ENCODE peak calls at places on chromosomes 5 and 9, in five cellular contexts. G is A549, X is K562, W is WTC11, R is GM12878. F is an unnamed sample.

GRCh38 chr9:91273853-91274552 is 87.7 kb downstream of the AUH start:
- DNase-seq in G (no peak), X (peak), R (no peak), W (no peak), F (peak)

GRCh38 chr9:71638627-71639026 is 129.7 kb downstream of the CEMIP2 start:
- DNase-seq in W (no peak), G (no peak), X (peak), R (no peak), F (no peak)

GRCh38 chr5:157491471-157491870 is 31.5 kb downstream of the NIPAL4 start:
- DNase-seq in R (no peak), X (no peak), W (no peak), G (no peak), F (no peak)

GRCh38 chr9:122118343-122119165 is 25.4 kb upstream of the TTLL11 start:
- DNase-seq in R (no peak), G (no peak), X (no peak), W (no peak), F (no peak)

GRCh38 chr5:135739383-135739961 is 95.0 kb upstream of the SLC25A48 start:
- DNase-seq in G (no peak), X (no peak), R (no peak), W (no peak), F (no peak)

GRCh38 chr5:173831196-173831914 is 56.8 kb upstream of the CPEB4 start:
- DNase-seq in R (no peak), X (peak), G (no peak), W (no peak), F (no peak)

GRCh38 chr5:16675747-16676255 is 59.0 kb upstream of the RETREG1 start:
- DNase-seq in G (no peak), R (no peak), X (no peak), W (no peak), F (no peak)

GRCh38 chr5:61329729-61330128 is 2.3 kb upstream of the ZSWIM6 start:
- DNase-seq in W (no peak), G (peak), R (no peak), X (peak), F (peak)

GRCh38 chr5:125582358-125582757 is 835.9 kb upstream of the ZNF608 start:
- DNase-seq in X (no peak), G (no peak), R (no peak), W (no peak), F (no peak)

GRCh38 chr5:57683036-57683600 is 200.5 kb upstream of the ACTBL2 start:
- DNase-seq in W (no peak), X (no peak), R (no peak), G (no peak), F (no peak)

GRCh38 chr9:22446950-22447606 is 454 bp downstream of the DMRTA1 start:
- DNase-seq in W (peak), X (no peak), G (peak), R (no peak), F (no peak)

GRCh38 chr5:108061941-108062340 is 320.0 kb downstream of the FBXL17 start:
- DNase-seq in R (no peak), X (no peak), G (no peak), W (no peak), F (no peak)

GRCh38 chr9:96006961-96007360 is 131.5 kb downstream of the ERCC6L2 start:
- DNase-seq in X (no peak), G (no peak), W (no peak), R (no peak), F (no peak)

GRCh38 chr9:72315089-72315509 is 49.9 kb downstream of the ZFAND5 start:
- DNase-seq in R (no peak), G (peak), W (no peak), X (no peak), F (no peak)

GRCh38 chr5:60842859-60843692 is 993 bp downstream of the ELOVL7 start:
- DNase-seq in W (peak), X (peak), G (peak), R (no peak), F (no peak)

GRCh38 chr5:118371973-118372650 is 616.2 kb downstream of the DTWD2 start:
- DNase-seq in W (no peak), R (no peak), X (no peak), G (no peak), F (no peak)

GRCh38 chr9:136401173-136401922 is 1.4 kb upstream of the SNAPC4 start:
- DNase-seq in W (no peak), G (no peak), R (no peak), X (no peak), F (no peak)

GRCh38 chr5:176619203-176619568 is 9.2 kb upstream of the GPRIN1 start:
- DNase-seq in X (peak), G (peak), R (no peak), W (peak), F (peak)

GRCh38 chr5:80031109-80031508 is 4.0 kb upstream of the THBS4 start:
- DNase-seq in R (no peak), W (no peak), G (no peak), X (no peak), F (no peak)

GRCh38 chr5:168611163-168611562 is 32.0 kb upstream of the PANK3 start:
- DNase-seq in X (no peak), R (no peak), W (no peak), G (no peak), F (no peak)

GRCh38 chr9:121589961-121590360 is 61.5 kb upstream of the DAB2IP start:
- DNase-seq in G (no peak), W (no peak), R (no peak), X (no peak), F (no peak)

GRCh38 chr5:132674671-132675506 is 1.1 kb downstream of the IL4 start:
- DNase-seq in X (no peak), R (peak), G (peak), W (no peak), F (peak)

GRCh38 chr9:88198346-88198807 is 60.1 kb upstream of the SPATA31C2 start:
- DNase-seq in X (no peak), R (no peak), W (no peak), G (peak), F (no peak)

GRCh38 chr5:103883143-103883542 is 320.6 kb upstream of the NUDT12 start:
- DNase-seq in G (no peak), R (no peak), X (no peak), W (no peak), F (no peak)

GRCh38 chr5:1129725-1130082 is 17.8 kb upstream of the SLC12A7 start:
- DNase-seq in W (no peak), X (no peak), R (no peak), G (no peak), F (no peak)

GRCh38 chr9:115073456-115073855 is 44.5 kb downstream of the TNC start:
- DNase-seq in G (no peak), X (no peak), W (no peak), R (no peak), F (no peak)

GRCh38 chr5:120528609-120529008 is 64.5 kb downstream of the PRR16 start:
- DNase-seq in G (no peak), R (no peak), X (no peak), W (no peak), F (no peak)

GRCh38 chr9:135028956-135029355 is 58.5 kb upstream of the OLFM1 start:
- DNase-seq in W (no peak), X (no peak), G (no peak), R (no peak), F (no peak)

GRCh38 chr9:135512904-135513303 is 8.3 kb upstream of the LCN1 start:
- DNase-seq in G (no peak), X (no peak), R (no peak), W (peak), F (no peak)

GRCh38 chr5:94316916-94317838 is 301.2 kb downstream of the KIAA0825 start:
- DNase-seq in W (no peak), X (no peak), R (no peak), G (no peak), F (no peak)

GRCh38 chr9:126395439-126396212 is 69.0 kb downstream of the MVB12B start:
- DNase-seq in W (no peak), R (no peak), G (peak), X (no peak), F (no peak)

DNA sequence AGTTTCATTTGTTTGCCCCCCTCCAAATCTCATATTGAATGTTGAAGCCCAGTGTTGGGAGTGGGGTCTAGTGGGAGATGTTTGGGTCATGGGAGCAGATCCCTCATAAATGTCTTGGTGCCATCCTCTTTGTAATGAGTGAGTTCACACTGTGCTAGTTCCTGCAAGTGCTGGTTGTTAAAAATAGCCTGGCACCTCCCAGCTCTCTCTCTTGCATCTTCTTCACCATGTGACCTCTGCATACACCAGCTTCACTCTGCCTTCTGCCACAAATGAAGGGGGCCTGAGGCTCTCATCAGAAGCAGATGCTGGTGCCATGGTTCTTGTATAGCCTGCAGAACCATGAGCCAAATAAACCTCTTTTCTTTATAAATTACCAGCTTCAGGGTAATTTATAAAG is 74.8 kb upstream of the RANBP6 start:
- DNase-seq in W (no peak), X (no peak), R (no peak), G (no peak), F (no peak)
- TF ChIP-seq ESRRA in W (no peak), X (no peak), R (no peak), G (no peak), F (no peak)

DNA sequence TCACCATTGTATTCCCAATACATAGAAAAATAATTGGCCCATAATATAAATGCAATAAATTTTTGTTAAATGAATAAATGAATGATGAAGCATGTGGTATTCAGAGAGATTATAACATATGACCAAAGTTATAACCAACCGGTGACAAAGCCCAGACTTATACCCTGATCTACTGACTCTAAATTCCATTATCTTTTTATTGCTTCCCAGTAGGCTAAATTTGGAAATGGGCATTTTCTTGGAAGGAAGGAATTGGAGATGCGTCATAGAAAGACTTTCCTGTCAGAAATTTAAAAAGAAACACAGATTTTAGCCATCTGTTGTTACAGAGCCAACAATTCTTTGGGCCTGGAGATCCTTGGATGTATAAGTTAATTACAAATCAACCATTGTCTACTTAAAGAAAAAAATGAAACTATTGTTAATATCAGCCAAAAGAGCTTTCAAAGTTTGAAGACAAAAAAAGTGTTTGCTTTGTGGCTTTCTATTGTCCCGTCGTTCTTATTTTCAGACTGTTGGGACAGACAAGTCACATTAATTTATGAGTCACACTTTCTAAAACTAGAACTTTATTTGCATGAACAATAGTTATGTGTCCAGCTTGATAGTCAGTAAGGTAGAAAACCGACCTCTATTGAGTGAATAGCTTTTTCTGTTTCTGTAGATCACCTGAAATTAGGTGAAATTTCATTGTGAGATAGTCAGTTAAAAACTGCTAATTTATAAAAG is 428.7 kb downstream of the GABRG2 start:
- DNase-seq in W (no peak), G (no peak), R (no peak), X (no peak), F (no peak)
- TF ChIP-seq ESRRA in W (no peak), G (no peak), R (no peak), X (no peak), F (no peak)

DNA sequence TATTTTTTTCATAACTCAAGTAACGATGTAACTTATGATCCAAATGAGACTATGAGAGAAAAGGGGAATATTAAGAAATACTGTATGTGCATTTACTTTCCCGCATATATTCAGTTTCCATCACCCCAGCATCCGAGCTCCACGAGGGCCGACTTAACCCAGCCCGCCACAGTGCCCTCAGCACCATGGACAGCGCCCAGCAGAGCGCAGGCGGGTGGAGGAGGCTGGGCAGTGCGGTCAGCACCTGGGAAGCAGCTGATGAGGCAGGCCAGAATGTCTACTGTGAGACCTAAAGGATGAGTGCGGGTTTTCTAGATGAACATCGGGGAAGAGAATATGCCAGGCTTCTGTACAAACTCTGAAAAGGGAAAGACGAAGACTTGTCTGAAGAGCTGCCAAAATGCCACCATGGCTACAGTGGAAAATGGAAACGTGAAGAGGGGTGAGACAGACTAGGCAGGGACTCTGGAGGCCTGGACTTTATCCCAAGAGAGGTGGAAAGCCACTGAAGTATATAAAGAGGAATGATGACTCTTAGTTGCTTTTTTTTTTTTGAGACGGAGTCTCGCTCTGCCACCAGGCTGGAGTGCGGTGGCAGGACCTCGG is 34.5 kb upstream of the MED27 start:
- DNase-seq in R (no peak), X (peak), W (peak), G (peak), F (peak)
- TF ChIP-seq ESRRA in R (no peak), X (no peak), W (peak), G (no peak), F (no peak)

DNA sequence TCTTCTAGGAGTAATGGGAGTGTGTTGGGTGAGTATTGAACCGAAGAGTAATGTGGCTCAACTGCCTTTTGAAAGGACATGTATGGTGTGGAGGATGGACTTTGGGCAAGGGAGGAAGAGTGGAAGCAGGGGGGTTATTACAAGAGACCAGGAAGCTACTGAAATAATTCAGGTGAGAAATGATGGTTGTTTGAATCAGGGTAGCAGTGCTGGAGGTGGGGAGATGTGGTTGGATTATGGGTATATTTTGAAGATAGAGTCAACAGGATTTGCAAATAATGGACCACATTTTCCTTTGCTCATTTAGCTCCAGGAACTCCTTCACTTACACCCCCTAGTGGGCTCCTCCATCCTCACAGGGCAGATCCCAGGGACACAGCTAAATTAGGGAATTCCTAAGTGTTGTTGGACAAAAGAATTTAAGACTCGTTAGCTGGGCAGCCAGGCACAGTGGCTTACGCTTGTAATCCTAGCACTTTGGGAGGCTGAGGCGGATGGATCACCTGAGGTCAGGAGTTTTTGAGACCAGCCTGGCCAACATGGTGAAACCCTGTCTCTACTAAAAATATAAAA is 1.2 kb upstream of the SLC4A9 start:
- DNase-seq in G (peak), R (no peak), X (no peak), W (peak), F (peak)
- TF ChIP-seq ESRRA in G (no peak), R (no peak), X (no peak), W (no peak), F (no peak)